ENCODE peak calls at places on chromosomes 1 and 21, in four cellular contexts. D is suprapubic skin; L is CD8-positive, alpha-beta memory T cell; N is A172. M is an unnamed sample.

GRCh38 chr1:38690790-38691189 is 168.8 kb downstream of the RRAGC start:
- DNase-seq in D (no peak), L (no peak), N (no peak), M (no peak)

GRCh38 chr1:65360654-65361053 is 51.3 kb downstream of the DNAJC6 start:
- DNase-seq in D (no peak), L (no peak), N (no peak), M (no peak)

GRCh38 chr1:47424336-47424982 is 8.4 kb downstream of the FOXE3 start:
- DNase-seq in D (no peak), L (no peak), N (peak; percentile 61), M (peak; percentile 65)

GRCh38 chr21:25369524-25370300 is 237.6 kb downstream of the MRPL39 start:
- DNase-seq in D (no peak), L (no peak), N (peak; percentile 88), M (no peak)

GRCh38 chr1:117336087-117336817 is 31.0 kb upstream of the MAN1A2 start:
- DNase-seq in D (no peak), L (no peak), N (no peak), M (no peak)

GRCh38 chr1:218878369-218878768 is 295.3 kb upstream of the LYPLAL1 start:
- DNase-seq in D (no peak), L (no peak), N (peak; percentile 54), M (no peak)

GRCh38 chr1:35929730-35930592 is 944 bp upstream of the AGO3 start:
- DNase-seq in D (peak; percentile 79), L (peak; percentile 29), N (peak; percentile 37), M (peak; percentile 26)

GRCh38 chr1:162327144-162327790 is 49.4 kb downstream of the SPATA46 start:
- DNase-seq in D (no peak), L (no peak), N (no peak), M (no peak)

GRCh38 chr1:25832336-25833037 is 12.7 kb downstream of the MTFR1L start:
- DNase-seq in D (no peak), L (no peak), N (no peak), M (no peak)

GRCh38 chr1:226308166-226308722 is 720 bp downstream of the LIN9 start:
- DNase-seq in D (peak; percentile 67), L (no peak), N (no peak), M (no peak)

GRCh38 chr1:93817819-93818569 is 61.0 kb downstream of the DNTTIP2 start:
- DNase-seq in D (no peak), L (peak; percentile 24), N (no peak), M (no peak)

GRCh38 chr1:64470670-64471217 is 815 bp downstream of the CACHD1 start:
- DNase-seq in D (peak; percentile 68), L (no peak), N (no peak), M (peak; percentile 52)

GRCh38 chr1:85374160-85374559 is 90.8 kb downstream of the DDAH1 start:
- DNase-seq in D (no peak), L (no peak), N (peak; percentile 71), M (no peak)

GRCh38 chr1:92968138-92969032 is 7.1 kb upstream of the DIPK1A start:
- DNase-seq in D (no peak), L (no peak), N (no peak), M (no peak)

GRCh38 chr1:61337981-61338848 is 255.9 kb downstream of the NFIA start:
- DNase-seq in D (peak; percentile 81), L (no peak), N (peak; percentile 84), M (peak; percentile 48)

M was measured in endothelial cell.